ENCODE peak calls at places on chromosomes 4 and X, in four cellular contexts. K is WTC11, R is K562, W is HepG2. Q is an unnamed sample.

GRCh38 chr4:32735856-32736590 is 2015.9 kb downstream of the PCDH7 start:
- DNase-seq in K (no peak), W (no peak), R (no peak), Q (no peak)

GRCh38 chrX:104280609-104281008 is 25.9 kb upstream of the ESX1 start:
- DNase-seq in W (no peak), R (no peak), K (no peak), Q (no peak)

GRCh38 chr4:98794565-98795205 is 134.2 kb downstream of the EIF4E start:
- DNase-seq in W (no peak), K (no peak), R (peak; percentile 83), Q (no peak)

GRCh38 chr4:142846729-142847606 is 867 bp upstream of the INPP4B start:
- DNase-seq in R (peak; percentile 6), W (peak; percentile 10), K (peak; percentile 61), Q (peak; percentile 28)

GRCh38 chrX:17860811-17861495 is at the start of gene RAI2:
- DNase-seq in W (no peak), K (peak; percentile 44), R (peak; percentile 8), Q (peak; percentile 40)

GRCh38 chr4:161003418-161004057 is 1160.3 kb downstream of the FSTL5 start:
- DNase-seq in W (no peak), R (no peak), K (no peak), Q (no peak)

GRCh38 chrX:153463556-153463955 is 6.8 kb downstream of the HAUS7 start:
- DNase-seq in W (no peak), K (no peak), R (no peak), Q (no peak)

GRCh38 chrX:69505772-69506616 is 1.9 kb downstream of the NALF2 start:
- DNase-seq in K (no peak), W (no peak), R (no peak), Q (no peak)

GRCh38 chr4:81353861-81354260 is 117.8 kb downstream of the RASGEF1B start:
- DNase-seq in R (no peak), W (no peak), K (no peak), Q (no peak)

GRCh38 chr4:147339116-147339515 is 141.8 kb upstream of the EDNRA start:
- DNase-seq in W (no peak), R (no peak), K (no peak), Q (no peak)

GRCh38 chr4:110128092-110128989 is 70.1 kb downstream of the ELOVL6 start:
- DNase-seq in R (no peak), K (no peak), W (no peak), Q (no peak)

GRCh38 chr4:186514271-186514950 is 41.0 kb downstream of the MTNR1A start:
- DNase-seq in K (no peak), W (no peak), R (no peak), Q (no peak)

GRCh38 chr4:185480016-185480732 is 8.6 kb upstream of the CCDC110 start:
- DNase-seq in W (no peak), K (no peak), R (no peak), Q (no peak)

GRCh38 chrX:148298737-148299136 is 201.7 kb upstream of the AFF2 start:
- DNase-seq in R (no peak), W (no peak), K (no peak), Q (no peak)

GRCh38 chrX:7088968-7089615 is 58.4 kb upstream of the STS start:
- DNase-seq in K (peak; percentile 48), R (peak; percentile 7), W (no peak), Q (no peak)

GRCh38 chr4:186684889-186685309 is 38.8 kb downstream of the FAT1 start:
- DNase-seq in R (no peak), K (no peak), W (peak; percentile 93), Q (no peak)

GRCh38 chr4:54547299-54548097 is 110.3 kb upstream of the KIT start:
- DNase-seq in K (no peak), W (no peak), R (no peak), Q (no peak)

GRCh38 chr4:186554890-186555827 is at the start of gene MTNR1A:
- DNase-seq in W (no peak), R (no peak), K (peak; percentile 70), Q (peak; percentile 55)

GRCh38 chr4:73762409-73762808 is 22.0 kb downstream of the CXCL8 start:
- DNase-seq in W (no peak), R (no peak), K (no peak), Q (no peak)

GRCh38 chrX:43474321-43474720 is 181.8 kb upstream of the MAOA start:
- DNase-seq in R (no peak), W (no peak), K (no peak), Q (no peak)
- TF ChIP-seq ELF4 in R (no peak), W (no peak), K (no peak), Q (no peak)

GRCh38 chrX:41750720-41751119 is 26.7 kb downstream of the GPR82 start:
- DNase-seq in R (no peak), K (no peak), W (no peak), Q (no peak)
- TF ChIP-seq ELF4 in R (no peak), K (no peak), W (no peak), Q (no peak)

GRCh38 chrX:51608766-51609165 is 9.9 kb downstream of the CENPVL3 start:
- DNase-seq in K (no peak), R (no peak), W (no peak), Q (no peak)

GRCh38 chrX:51614353-51614752 is 4.4 kb downstream of the CENPVL3 start:
- DNase-seq in K (no peak), R (peak; percentile 21), W (peak; percentile 2), Q (peak; percentile 56)
- TF ChIP-seq ELF4 in K (no peak), R (no peak), W (no peak), Q (no peak)

GRCh38 chrX:1292581-1293310 is 24.1 kb downstream of the CSF2RA start:
- DNase-seq in W (no peak), R (no peak), K (no peak), Q (no peak)
- TF ChIP-seq ELF4 in W (no peak), R (no peak), K (no peak), Q (no peak)

DNA sequence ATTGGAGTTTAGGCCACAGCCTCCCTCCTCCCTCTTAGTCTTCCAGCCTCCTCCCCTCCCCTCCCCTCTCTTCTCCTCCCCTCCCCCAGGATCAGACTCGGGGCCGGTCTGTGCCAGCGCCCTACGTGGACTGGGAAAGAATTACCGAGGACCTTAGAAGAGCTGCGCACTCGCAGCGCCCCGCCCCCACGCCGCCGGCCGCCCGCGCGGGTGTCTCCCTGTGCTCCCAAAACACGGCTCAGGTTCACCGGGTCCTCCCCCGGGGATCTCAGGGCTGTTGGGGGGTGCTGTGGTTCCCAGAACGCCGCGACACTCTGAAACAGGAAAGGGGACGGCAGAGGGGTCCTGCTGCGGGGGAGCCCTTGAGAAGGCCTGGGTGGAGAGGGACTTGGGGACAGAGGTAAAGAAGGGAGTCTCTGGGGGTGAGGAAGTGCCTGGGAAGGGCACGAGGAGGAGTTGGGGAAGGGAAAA is 122.2 kb upstream of the TBL1X start:
- DNase-seq in K (peak; percentile 74), W (peak; percentile 29), R (peak; percentile 93), Q (peak; percentile 86)
- TF ChIP-seq ELF4 in K (no peak), W (no peak), R (no peak), Q (no peak)

DNA sequence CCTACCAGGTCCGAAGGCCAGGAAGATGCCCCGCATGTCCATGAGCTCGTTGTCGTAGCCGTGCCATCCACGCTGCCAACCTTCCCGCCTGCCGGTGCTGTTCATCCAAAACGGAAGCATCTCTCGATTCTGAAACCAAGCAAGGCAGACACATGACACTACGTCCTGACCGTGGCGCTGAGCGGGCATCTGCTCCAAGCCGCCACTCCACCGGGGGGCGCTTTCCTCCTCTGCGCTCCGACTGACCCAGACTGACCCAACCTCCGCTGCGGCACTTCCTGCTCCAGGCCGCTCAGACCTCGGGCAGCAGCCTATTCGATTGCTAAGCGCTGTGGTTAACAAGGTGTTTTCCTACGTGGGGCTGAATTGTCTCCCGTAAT is 120.4 kb downstream of the ENPP6 start:
- DNase-seq in R (peak; percentile 40), W (no peak), K (peak; percentile 85), Q (no peak)
- TF ChIP-seq ELF4 in R (no peak), W (no peak), K (no peak), Q (no peak)

DNA sequence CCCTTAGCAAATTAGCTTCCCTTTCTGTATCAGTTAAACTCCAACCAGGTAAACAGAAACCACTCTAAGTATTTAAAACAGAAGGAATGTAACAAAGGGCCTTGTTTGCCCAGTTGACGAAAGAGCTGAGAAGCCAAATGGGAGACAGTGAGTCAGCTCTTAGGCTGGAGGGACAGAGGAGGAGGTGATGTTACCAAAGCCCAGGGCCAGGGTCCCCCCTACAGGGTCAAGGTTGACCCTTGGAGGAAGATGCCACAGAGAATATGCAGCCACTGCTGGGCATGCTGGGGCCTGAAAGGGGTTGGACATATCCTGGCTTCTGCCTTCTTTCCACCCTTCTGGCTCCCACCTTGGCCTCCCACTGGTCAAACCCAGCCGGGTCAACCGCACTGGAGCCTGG is 38.3 kb upstream of the LGI2 start:
- DNase-seq in R (no peak), K (no peak), W (peak; percentile 77), Q (no peak)
- TF ChIP-seq ELF4 in R (no peak), K (no peak), W (no peak), Q (no peak)

GRCh38 chrX:66912417-66912816 is 273.5 kb upstream of the EDA2R start:
- DNase-seq in K (no peak), R (no peak), W (no peak), Q (no peak)

GRCh38 chrX:66919280-66919832 is 280.5 kb upstream of the EDA2R start:
- DNase-seq in W (no peak), K (no peak), R (no peak), Q (no peak)

GRCh38 chrX:66918511-66918910 is 279.6 kb upstream of the EDA2R start:
- DNase-seq in R (no peak), K (no peak), W (no peak), Q (no peak)

GRCh38 chrX:66915893-66916292 is 277.0 kb upstream of the EDA2R start:
- DNase-seq in W (no peak), K (no peak), R (no peak), Q (no peak)

DNA sequence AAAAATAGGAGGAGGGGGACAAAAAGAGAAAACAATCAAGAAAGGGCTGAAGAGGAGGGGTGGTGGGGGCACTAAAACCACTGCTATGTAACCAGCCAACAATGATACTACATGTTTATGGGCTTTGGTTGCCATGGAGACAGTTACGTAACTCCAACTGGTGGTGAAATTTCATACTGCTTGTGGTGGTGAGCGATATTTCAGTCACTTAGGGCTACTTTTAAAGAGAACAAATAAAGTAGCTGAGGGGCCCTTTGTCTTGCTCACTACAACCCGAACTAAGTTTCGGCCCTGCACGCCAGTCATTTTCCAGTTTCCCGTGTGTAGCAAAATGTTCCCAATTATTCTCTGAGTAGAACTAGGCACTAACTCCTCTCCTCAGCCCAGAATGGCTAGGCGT is 275.2 kb upstream of the EDA2R start:
- DNase-seq in K (no peak), W (peak; percentile 0), R (no peak), Q (peak; percentile 6)
- TF ChIP-seq ELF4 in K (no peak), W (no peak), R (no peak), Q (no peak)